ENCODE peak calls at places on chromosomes 2 and 18, in six cellular contexts. B is GM12878; W is CD4-positive, CD25-positive, alpha-beta regulatory T cell; P is CD4-positive, alpha-beta T cell; L is hepatocyte; O is ovary. H is an unnamed sample.

GRCh38 chr2:186503827-186504606 is 18.0 kb downstream of the ZC3H15 start:
- DNase-seq in B (no peak), W (peak), P (no peak), L (peak), O (no peak), H (no peak)

GRCh38 chr2:220789961-220790360 is 782.1 kb downstream of the EPHA4 start:
- DNase-seq in B (no peak), W (no peak), P (no peak), L (peak), O (no peak), H (no peak)

GRCh38 chr18:79577451-79578395 is 101.9 kb upstream of the CTDP1 start:
- DNase-seq in B (no peak), W (no peak), P (no peak), L (no peak), O (peak), H (no peak)

GRCh38 chr2:240383099-240383758 is 52.2 kb upstream of the GPC1 start:
- DNase-seq in B (no peak), W (no peak), P (no peak), L (no peak), O (peak), H (no peak)

GRCh38 chr2:173432049-173432754 is 77.5 kb downstream of the CDCA7 start:
- DNase-seq in B (no peak), W (no peak), P (no peak), L (no peak), O (no peak), H (no peak)

GRCh38 chr18:44556296-44556695 is 124.4 kb upstream of the SETBP1 start:
- DNase-seq in B (no peak), W (no peak), P (no peak), L (no peak), O (no peak), H (no peak)

GRCh38 chr2:46335966-46336436 is 38.8 kb downstream of the EPAS1 start:
- DNase-seq in B (no peak), W (no peak), P (no peak), L (peak), O (no peak), H (no peak)

GRCh38 chr18:5196253-5197031 is 615 bp downstream of the AKAIN1 start:
- DNase-seq in B (no peak), W (no peak), P (no peak), L (peak), O (no peak), H (no peak)

GRCh38 chr2:6826081-6826913 is 39.4 kb downstream of the CMPK2 start:
- DNase-seq in B (peak), W (peak), P (peak), L (peak), O (no peak), H (peak)

GRCh38 chr18:13368080-13368813 is 149.7 kb downstream of the LDLRAD4 start:
- DNase-seq in B (no peak), W (no peak), P (no peak), L (no peak), O (no peak), H (no peak)

GRCh38 chr2:115880558-115880957 is 1438.1 kb downstream of the DPP10 start:
- DNase-seq in B (no peak), W (no peak), P (no peak), L (no peak), O (no peak), H (no peak)

GRCh38 chr2:34787341-34787740 is 1188.2 kb upstream of the FAM98A start:
- DNase-seq in B (no peak), W (no peak), P (no peak), L (no peak), O (no peak), H (peak)

GRCh38 chr2:34785206-34785785 is 1186.2 kb upstream of the FAM98A start:
- DNase-seq in B (no peak), W (no peak), P (no peak), L (no peak), O (no peak), H (no peak)

GRCh38 chr2:34789162-34789561 is 1190.1 kb upstream of the FAM98A start:
- DNase-seq in B (no peak), W (no peak), P (no peak), L (no peak), O (no peak), H (no peak)
- H3K27ac ChIP-seq in B (no peak), W (no peak), P (no peak), L (no peak), O (no peak), H (no peak)

DNA sequence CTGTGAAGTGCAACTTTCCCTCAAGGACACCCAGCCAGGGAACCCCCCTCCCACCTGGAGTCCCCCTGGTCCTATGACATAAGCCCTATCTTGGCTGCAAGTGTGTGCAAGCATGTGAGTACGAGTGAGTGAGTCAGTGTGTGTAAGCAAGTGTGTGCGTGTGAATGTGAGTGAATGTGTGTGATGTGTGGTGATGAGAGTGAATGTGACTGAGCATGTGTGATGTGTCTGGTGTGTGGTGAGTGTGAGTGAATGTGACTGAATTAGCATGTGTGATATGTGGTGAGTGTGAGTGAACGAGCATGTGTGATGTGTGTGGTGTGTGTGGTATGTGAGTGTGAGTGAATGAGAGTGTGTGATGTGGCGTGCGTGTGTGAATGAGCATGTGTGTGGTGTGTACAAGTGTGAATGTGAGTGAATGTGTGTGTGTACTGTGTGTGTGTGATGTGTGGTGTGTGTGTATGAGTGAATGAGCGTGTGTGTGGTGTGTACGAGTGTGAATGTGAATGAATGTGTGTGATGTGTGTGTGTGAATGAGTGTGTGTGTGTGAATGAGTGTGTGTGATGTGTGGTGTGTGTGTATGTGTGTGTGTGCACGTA is 68.8 kb upstream of the SMAD7 start:
- DNase-seq in B (peak), W (no peak), P (no peak), L (peak), O (no peak), H (no peak)
- H3K27ac ChIP-seq in B (no peak), W (no peak), P (no peak), L (peak), O (no peak), H (peak)

DNA sequence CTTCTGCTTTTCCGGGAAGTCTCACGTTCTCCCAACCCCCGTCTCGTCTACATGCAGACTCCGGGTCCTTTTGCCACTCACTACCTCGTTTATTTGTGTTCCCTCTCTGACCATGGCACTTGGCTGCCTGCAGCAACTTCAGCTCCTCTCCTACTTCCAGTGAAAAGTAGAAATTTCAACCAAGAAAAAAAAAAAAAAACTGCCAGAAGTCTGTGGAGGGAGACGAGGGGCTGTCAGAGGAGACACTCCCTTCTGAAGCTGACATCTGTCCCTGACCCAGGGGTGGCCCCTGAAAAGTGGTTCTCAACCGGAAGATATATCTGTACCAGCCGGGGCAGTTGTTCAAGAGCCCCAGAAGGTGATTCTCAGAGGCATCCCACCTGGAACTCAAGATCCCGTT is 742 bp upstream of the MYO5B start:
- DNase-seq in B (no peak), W (no peak), P (no peak), L (no peak), O (no peak), H (no peak)
- H3K27ac ChIP-seq in B (no peak), W (no peak), P (no peak), L (no peak), O (no peak), H (no peak)

GRCh38 chr18:78457011-78457410 is 522.6 kb upstream of the SALL3 start:
- DNase-seq in B (no peak), W (no peak), P (no peak), L (no peak), O (no peak), H (no peak)
- H3K27ac ChIP-seq in B (no peak), W (no peak), P (no peak), L (no peak), O (no peak), H (no peak)

GRCh38 chr2:169891593-169892298 is 64.5 kb downstream of the UBR3 start:
- DNase-seq in B (no peak), W (no peak), P (no peak), L (peak), O (no peak), H (no peak)
- H3K27ac ChIP-seq in B (no peak), W (no peak), P (no peak), L (peak), O (no peak), H (no peak)

H was measured in keratinocyte.